ENCODE peak calls at places on chromosome 14, in eight cellular contexts. K is epithelial cell of proximal tubule, M is IMR-90, Y is M059J, T is coronary artery, G is left cardiac atrium, W is smooth muscle cell of the brain vasculature, U is fibroblast of lung. V is an unnamed sample.

GRCh38 chr14:89922549-89922907 is 32.0 kb downstream of the EFCAB11 start:
- DNase-seq in K (no peak), M (no peak), Y (no peak), T (no peak), G (no peak), W (no peak), U (no peak), V (no peak)

GRCh38 chr14:74747237-74747636 is 15.9 kb upstream of the YLPM1 start:
- DNase-seq in K (no peak), M (no peak), Y (no peak), T (no peak), G (no peak), W (no peak), U (no peak), V (no peak)

GRCh38 chr14:68208218-68208617 is 388.6 kb downstream of the RAD51B start:
- DNase-seq in K (no peak), M (no peak), Y (peak; percentile 56), T (no peak), G (no peak), W (no peak), U (peak; percentile 70), V (no peak)

GRCh38 chr14:101072070-101072469 is 168.5 kb upstream of the RTL1 start:
- DNase-seq in K (no peak), M (no peak), Y (no peak), T (no peak), G (no peak), W (no peak), U (no peak), V (no peak)

GRCh38 chr14:103657466-103657865 is 28.5 kb downstream of the KLC1 start:
- DNase-seq in K (no peak), M (peak; percentile 90), Y (no peak), T (no peak), G (peak; percentile 39), W (no peak), U (peak; percentile 83), V (peak; percentile 92)

GRCh38 chr14:23939607-23940326 is 13.8 kb upstream of the DHRS4 start:
- DNase-seq in K (no peak), M (no peak), Y (no peak), T (no peak), G (no peak), W (no peak), U (no peak), V (no peak)

GRCh38 chr14:36518031-36518585 is 1.9 kb downstream of the NKX2-1 start:
- DNase-seq in K (no peak), M (no peak), Y (no peak), T (no peak), G (no peak), W (no peak), U (no peak), V (no peak)

GRCh38 chr14:80080601-80081000 is 130.7 kb downstream of the DIO2 start:
- DNase-seq in K (no peak), M (no peak), Y (no peak), T (no peak), G (no peak), W (no peak), U (no peak), V (no peak)

GRCh38 chr14:101250336-101250947 is 310.9 kb upstream of the DIO3 start:
- DNase-seq in K (no peak), M (no peak), Y (no peak), T (peak; percentile 40), G (no peak), W (no peak), U (no peak), V (no peak)

GRCh38 chr14:68510201-68510600 is 282.7 kb downstream of the ZFP36L1 start:
- DNase-seq in K (no peak), M (peak; percentile 69), Y (peak; percentile 86), T (no peak), G (peak; percentile 44), W (no peak), U (peak; percentile 86), V (peak; percentile 69)

GRCh38 chr14:69610859-69611263 is 535 bp upstream of the SUSD6 start:
- DNase-seq in K (no peak), M (no peak), Y (peak; percentile 25), T (no peak), G (no peak), W (no peak), U (no peak), V (no peak)

GRCh38 chr14:95664046-95664445 is 22.2 kb upstream of the TCL1B start:
- DNase-seq in K (no peak), M (no peak), Y (no peak), T (no peak), G (no peak), W (no peak), U (no peak), V (no peak)

GRCh38 chr14:76196980-76197379 is 45.3 kb downstream of the GPATCH2L start:
- DNase-seq in K (no peak), M (no peak), Y (no peak), T (no peak), G (no peak), W (no peak), U (no peak), V (no peak)

GRCh38 chr14:38056270-38056669 is 151.4 kb upstream of the SSTR1 start:
- DNase-seq in K (no peak), M (no peak), Y (no peak), T (no peak), G (no peak), W (no peak), U (no peak), V (no peak)

GRCh38 chr14:34297786-34298520 is 164.1 kb downstream of the SPTSSA start:
- DNase-seq in K (no peak), M (no peak), Y (no peak), T (no peak), G (no peak), W (no peak), U (no peak), V (no peak)

GRCh38 chr14:66330218-66330617 is 156.0 kb upstream of the CCDC196 start:
- DNase-seq in K (no peak), M (no peak), Y (no peak), T (no peak), G (no peak), W (no peak), U (no peak), V (no peak)

GRCh38 chr14:103652806-103653205 is 23.8 kb downstream of the KLC1 start:
- DNase-seq in K (no peak), M (no peak), Y (no peak), T (no peak), G (no peak), W (no peak), U (no peak), V (no peak)

GRCh38 chr14:31059152-31059924 is 33.2 kb upstream of the STRN3 start:
- DNase-seq in K (peak; percentile 66), M (peak; percentile 87), Y (peak; percentile 74), T (no peak), G (peak; percentile 62), W (no peak), U (peak; percentile 94), V (peak; percentile 28)